ENCODE peak calls at places on chromosomes 7 and 10, in seven cellular contexts. One of them, this sample, is unnamed.

GRCh38 chr10:92914478-92915066 is 66.3 kb downstream of the EXOC6 start:
- DNase-seq in GM12865: peak; percentile 61
- DNase-seq in cardiac fibroblast: peak; percentile 54
- DNase-seq in LNCaP clone FGC: no peak
- DNase-seq in PC-3: peak; percentile 58
- DNase-seq in fibroblast of mammary gland: peak; percentile 54
- DNase-seq in WTC11: peak; percentile 70
- DNase-seq in this sample: peak; percentile 72

GRCh38 chr10:32104181-32104580 is 48.0 kb upstream of the KIF5B start:
- DNase-seq in PC-3: no peak
- DNase-seq in fibroblast of mammary gland: no peak
- DNase-seq in WTC11: no peak
- DNase-seq in GM12865: no peak
- DNase-seq in LNCaP clone FGC: peak; percentile 31
- DNase-seq in cardiac fibroblast: peak; percentile 20
- DNase-seq in this sample: no peak

GRCh38 chr10:100895896-100896295 is 16.9 kb upstream of the SLF2 start:
- DNase-seq in WTC11: no peak
- DNase-seq in PC-3: no peak
- DNase-seq in fibroblast of mammary gland: no peak
- DNase-seq in GM12865: no peak
- DNase-seq in LNCaP clone FGC: no peak
- DNase-seq in cardiac fibroblast: no peak
- DNase-seq in this sample: no peak

GRCh38 chr7:130891254-130892094 is 157.5 kb upstream of the KLF14 start:
- DNase-seq in WTC11: no peak
- DNase-seq in cardiac fibroblast: peak; percentile 94
- DNase-seq in LNCaP clone FGC: no peak
- DNase-seq in GM12865: no peak
- DNase-seq in PC-3: peak; percentile 90
- DNase-seq in fibroblast of mammary gland: peak; percentile 98
- DNase-seq in this sample: no peak

GRCh38 chr10:12594448-12594944 is 245.1 kb downstream of the CAMK1D start:
- DNase-seq in cardiac fibroblast: no peak
- DNase-seq in PC-3: no peak
- DNase-seq in GM12865: no peak
- DNase-seq in fibroblast of mammary gland: no peak
- DNase-seq in LNCaP clone FGC: no peak
- DNase-seq in WTC11: no peak
- DNase-seq in this sample: no peak

GRCh38 chr10:60237977-60238376 is 151.7 kb downstream of the ANK3 start:
- DNase-seq in cardiac fibroblast: peak; percentile 15
- DNase-seq in fibroblast of mammary gland: peak; percentile 52
- DNase-seq in WTC11: no peak
- DNase-seq in PC-3: peak; percentile 81
- DNase-seq in GM12865: peak; percentile 41
- DNase-seq in LNCaP clone FGC: no peak
- DNase-seq in this sample: no peak

GRCh38 chr10:23065549-23065948 is 29.8 kb upstream of the MSRB2 start:
- DNase-seq in PC-3: peak; percentile 67
- DNase-seq in WTC11: no peak
- DNase-seq in GM12865: no peak
- DNase-seq in LNCaP clone FGC: peak; percentile 86
- DNase-seq in cardiac fibroblast: peak; percentile 85
- DNase-seq in fibroblast of mammary gland: peak; percentile 73
- DNase-seq in this sample: no peak

GRCh38 chr10:29181936-29182335 is 106.9 kb upstream of the LYZL1 start:
- DNase-seq in PC-3: no peak
- DNase-seq in WTC11: no peak
- DNase-seq in cardiac fibroblast: no peak
- DNase-seq in GM12865: no peak
- DNase-seq in LNCaP clone FGC: no peak
- DNase-seq in fibroblast of mammary gland: no peak
- DNase-seq in this sample: no peak

GRCh38 chr10:6445671-6446278 is 134.3 kb downstream of the PRKCQ start:
- DNase-seq in PC-3: peak; percentile 36
- DNase-seq in GM12865: peak; percentile 48
- DNase-seq in fibroblast of mammary gland: peak; percentile 36
- DNase-seq in LNCaP clone FGC: peak; percentile 17
- DNase-seq in WTC11: peak; percentile 51
- DNase-seq in cardiac fibroblast: peak; percentile 56
- DNase-seq in this sample: peak; percentile 52

DNA sequence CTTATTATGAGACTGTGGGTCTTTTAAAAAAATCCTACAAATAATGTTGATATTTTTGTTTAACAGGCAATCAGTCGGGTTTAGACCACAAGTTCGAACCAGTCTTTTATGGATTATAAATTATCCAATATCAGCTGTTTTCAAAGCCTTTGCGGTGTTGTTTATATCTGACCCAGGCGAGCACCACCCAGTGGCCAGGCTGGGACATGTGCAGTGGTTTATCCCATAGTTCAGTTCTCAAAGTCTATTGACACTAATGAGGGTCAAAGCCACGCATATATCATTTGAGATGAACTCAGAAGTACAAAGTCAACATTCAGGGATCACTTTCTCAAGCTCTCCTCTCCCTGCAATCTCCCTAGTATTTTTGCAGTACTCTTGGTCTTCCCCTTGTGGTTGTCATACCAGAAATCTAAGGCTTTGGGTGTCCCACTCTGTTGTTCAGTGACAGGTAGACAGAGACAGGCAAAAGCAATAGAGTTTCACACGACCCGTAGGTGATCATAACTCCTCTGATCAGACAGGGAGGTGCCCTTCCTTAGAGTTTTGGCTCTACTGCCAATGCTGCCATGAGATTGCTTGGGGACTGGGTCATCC is 117.4 kb upstream of the POM121L12 start:
- DNase-seq in WTC11: peak; percentile 45
- DNase-seq in LNCaP clone FGC: peak; percentile 2
- DNase-seq in PC-3: peak; percentile 20
- DNase-seq in cardiac fibroblast: no peak
- DNase-seq in fibroblast of mammary gland: no peak
- DNase-seq in GM12865: no peak
- DNase-seq in this sample: peak; percentile 23
- TF ChIP-seq CTCF in WTC11: peak; percentile 67
- TF ChIP-seq CTCF in LNCaP clone FGC: peak; percentile 73
- TF ChIP-seq CTCF in PC-3: peak; percentile 68
- TF ChIP-seq CTCF in cardiac fibroblast: no peak
- TF ChIP-seq CTCF in fibroblast of mammary gland: no peak
- TF ChIP-seq CTCF in GM12865: peak; percentile 6
- TF ChIP-seq CTCF in this sample: peak; percentile 72

GRCh38 chr7:35366167-35367155 is 112.6 kb upstream of the TBX20 start:
- DNase-seq in WTC11: peak; percentile 66
- DNase-seq in PC-3: no peak
- DNase-seq in LNCaP clone FGC: no peak
- DNase-seq in GM12865: no peak
- DNase-seq in cardiac fibroblast: no peak
- DNase-seq in fibroblast of mammary gland: no peak
- DNase-seq in this sample: peak; percentile 45
- TF ChIP-seq CTCF in WTC11: peak; percentile 29
- TF ChIP-seq CTCF in PC-3: no peak
- TF ChIP-seq CTCF in LNCaP clone FGC: no peak
- TF ChIP-seq CTCF in GM12865: no peak
- TF ChIP-seq CTCF in cardiac fibroblast: no peak
- TF ChIP-seq CTCF in fibroblast of mammary gland: no peak
- TF ChIP-seq CTCF in this sample: peak; percentile 21

GRCh38 chr10:14889318-14889717 is 10.7 kb downstream of the SUV39H2 start:
- DNase-seq in cardiac fibroblast: peak; percentile 22
- DNase-seq in PC-3: peak; percentile 6
- DNase-seq in LNCaP clone FGC: no peak
- DNase-seq in GM12865: peak; percentile 23
- DNase-seq in fibroblast of mammary gland: peak; percentile 26
- DNase-seq in WTC11: no peak
- DNase-seq in this sample: no peak
- TF ChIP-seq CTCF in cardiac fibroblast: peak; percentile 43
- TF ChIP-seq CTCF in PC-3: peak; percentile 38
- TF ChIP-seq CTCF in LNCaP clone FGC: no peak
- TF ChIP-seq CTCF in GM12865: peak; percentile 16
- TF ChIP-seq CTCF in fibroblast of mammary gland: peak; percentile 35
- TF ChIP-seq CTCF in WTC11: no peak
- TF ChIP-seq CTCF in this sample: peak; percentile 42

GRCh38 chr10:27683226-27683625 is 62.4 kb downstream of the MKX start:
- DNase-seq in LNCaP clone FGC: no peak
- DNase-seq in GM12865: no peak
- DNase-seq in fibroblast of mammary gland: no peak
- DNase-seq in cardiac fibroblast: no peak
- DNase-seq in PC-3: no peak
- DNase-seq in WTC11: no peak
- DNase-seq in this sample: no peak
- TF ChIP-seq CTCF in LNCaP clone FGC: no peak
- TF ChIP-seq CTCF in GM12865: no peak
- TF ChIP-seq CTCF in fibroblast of mammary gland: no peak
- TF ChIP-seq CTCF in cardiac fibroblast: no peak
- TF ChIP-seq CTCF in PC-3: no peak
- TF ChIP-seq CTCF in WTC11: no peak
- TF ChIP-seq CTCF in this sample: no peak

GRCh38 chr7:142299226-142299625 is 41.4 kb upstream of the PRSS58 start:
- DNase-seq in WTC11: no peak
- DNase-seq in LNCaP clone FGC: no peak
- DNase-seq in fibroblast of mammary gland: no peak
- DNase-seq in PC-3: no peak
- DNase-seq in GM12865: no peak
- DNase-seq in cardiac fibroblast: no peak
- DNase-seq in this sample: no peak

GRCh38 chr7:142301923-142302550 is 44.2 kb upstream of the PRSS58 start:
- DNase-seq in WTC11: no peak
- DNase-seq in GM12865: peak; percentile 21
- DNase-seq in fibroblast of mammary gland: peak; percentile 31
- DNase-seq in cardiac fibroblast: peak; percentile 2
- DNase-seq in PC-3: peak; percentile 31
- DNase-seq in LNCaP clone FGC: no peak
- DNase-seq in this sample: no peak

GRCh38 chr7:142298631-142299030 is 40.8 kb upstream of the PRSS58 start:
- DNase-seq in GM12865: no peak
- DNase-seq in PC-3: no peak
- DNase-seq in WTC11: no peak
- DNase-seq in LNCaP clone FGC: no peak
- DNase-seq in fibroblast of mammary gland: no peak
- DNase-seq in cardiac fibroblast: no peak
- DNase-seq in this sample: no peak

GRCh38 chr7:142301299-142301698 is 43.4 kb upstream of the PRSS58 start:
- DNase-seq in LNCaP clone FGC: no peak
- DNase-seq in GM12865: no peak
- DNase-seq in cardiac fibroblast: no peak
- DNase-seq in PC-3: no peak
- DNase-seq in WTC11: no peak
- DNase-seq in fibroblast of mammary gland: peak; percentile 2
- DNase-seq in this sample: no peak

GRCh38 chr7:142300689-142301088 is 42.8 kb upstream of the PRSS58 start:
- DNase-seq in PC-3: peak; percentile 17
- DNase-seq in cardiac fibroblast: no peak
- DNase-seq in GM12865: peak; percentile 16
- DNase-seq in WTC11: peak; percentile 87
- DNase-seq in fibroblast of mammary gland: peak; percentile 2
- DNase-seq in LNCaP clone FGC: no peak
- DNase-seq in this sample: peak; percentile 45
- TF ChIP-seq CTCF in PC-3: peak; percentile 58
- TF ChIP-seq CTCF in cardiac fibroblast: peak; percentile 11
- TF ChIP-seq CTCF in GM12865: peak; percentile 48
- TF ChIP-seq CTCF in WTC11: peak; percentile 83
- TF ChIP-seq CTCF in fibroblast of mammary gland: peak; percentile 32
- TF ChIP-seq CTCF in LNCaP clone FGC: no peak
- TF ChIP-seq CTCF in this sample: peak; percentile 59

GRCh38 chr7:4722960-4723359 is 40.9 kb downstream of the FOXK1 start:
- DNase-seq in WTC11: no peak
- DNase-seq in PC-3: no peak
- DNase-seq in GM12865: no peak
- DNase-seq in fibroblast of mammary gland: no peak
- DNase-seq in cardiac fibroblast: no peak
- DNase-seq in LNCaP clone FGC: no peak
- DNase-seq in this sample: no peak

GRCh38 chr7:4724648-4725013 is 42.5 kb downstream of the FOXK1 start:
- DNase-seq in cardiac fibroblast: peak; percentile 49
- DNase-seq in LNCaP clone FGC: no peak
- DNase-seq in PC-3: peak; percentile 24
- DNase-seq in fibroblast of mammary gland: peak; percentile 59
- DNase-seq in GM12865: peak; percentile 38
- DNase-seq in WTC11: no peak
- DNase-seq in this sample: no peak

GRCh38 chr7:4726051-4726450 is 44.0 kb downstream of the FOXK1 start:
- DNase-seq in fibroblast of mammary gland: no peak
- DNase-seq in GM12865: no peak
- DNase-seq in cardiac fibroblast: peak; percentile 23
- DNase-seq in LNCaP clone FGC: no peak
- DNase-seq in PC-3: no peak
- DNase-seq in WTC11: no peak
- DNase-seq in this sample: no peak

GRCh38 chr7:4726568-4726967 is 44.5 kb downstream of the FOXK1 start:
- DNase-seq in cardiac fibroblast: no peak
- DNase-seq in GM12865: no peak
- DNase-seq in fibroblast of mammary gland: no peak
- DNase-seq in WTC11: no peak
- DNase-seq in LNCaP clone FGC: no peak
- DNase-seq in PC-3: no peak
- DNase-seq in this sample: no peak

GRCh38 chr7:4725014-4725951 is 43.2 kb downstream of the FOXK1 start:
- DNase-seq in fibroblast of mammary gland: peak; percentile 93
- DNase-seq in WTC11: no peak
- DNase-seq in LNCaP clone FGC: peak; percentile 35
- DNase-seq in cardiac fibroblast: peak; percentile 91
- DNase-seq in PC-3: peak; percentile 60
- DNase-seq in GM12865: peak; percentile 88
- DNase-seq in this sample: peak; percentile 73
- TF ChIP-seq CTCF in fibroblast of mammary gland: no peak
- TF ChIP-seq CTCF in WTC11: no peak
- TF ChIP-seq CTCF in LNCaP clone FGC: no peak
- TF ChIP-seq CTCF in cardiac fibroblast: no peak
- TF ChIP-seq CTCF in PC-3: no peak
- TF ChIP-seq CTCF in GM12865: no peak
- TF ChIP-seq CTCF in this sample: no peak